ENCODE peak calls at places on chromosomes 1 and 21, in nine cellular contexts. K, H, B, S, U, N, Z, P and A are unnamed samples.

GRCh38 chr1:154347961-154348360 is 22.6 kb downstream of the ATP8B2 start:
- DNase-seq in K (no peak), H (no peak), B (no peak), S (no peak), U (no peak), N (no peak), Z (peak; percentile 3), P (no peak), A (no peak)

GRCh38 chr1:14704846-14705245 is 106.4 kb downstream of the KAZN start:
- DNase-seq in K (no peak), H (peak; percentile 38), B (no peak), S (no peak), U (no peak), N (peak; percentile 17), Z (peak; percentile 16), P (no peak), A (peak; percentile 55)

GRCh38 chr1:13512472-13512871 is 1.3 kb downstream of the LRRC38 start:
- DNase-seq in K (no peak), H (no peak), B (no peak), S (no peak), U (no peak), N (no peak), Z (no peak), P (no peak), A (no peak)

GRCh38 chr1:239418683-239419082 is 32.3 kb downstream of the CHRM3 start:
- DNase-seq in K (no peak), H (no peak), B (no peak), S (no peak), U (no peak), N (no peak), Z (no peak), P (no peak), A (no peak)

GRCh38 chr1:42477775-42478174 is 14.7 kb downstream of the CCDC30 start:
- DNase-seq in K (no peak), H (no peak), B (no peak), S (no peak), U (no peak), N (no peak), Z (no peak), P (no peak), A (no peak)

GRCh38 chr1:147676306-147677085 is 6.2 kb upstream of the ACP6 start:
- DNase-seq in K (no peak), H (peak; percentile 95), B (no peak), S (no peak), U (no peak), N (peak; percentile 71), Z (no peak), P (no peak), A (peak; percentile 43)

GRCh38 chr21:41207401-41208388 is 39.7 kb downstream of the BACE2 start:
- DNase-seq in K (no peak), H (no peak), B (peak; percentile 46), S (no peak), U (peak; percentile 40), N (peak; percentile 82), Z (peak; percentile 48), P (peak; percentile 60), A (peak; percentile 57)

GRCh38 chr1:935751-936231 is 12.1 kb downstream of the SAMD11 start:
- DNase-seq in K (no peak), H (no peak), B (no peak), S (no peak), U (no peak), N (no peak), Z (no peak), P (no peak), A (no peak)

GRCh38 chr1:161069731-161070270 is at the start of gene ARHGAP30:
- DNase-seq in K (no peak), H (no peak), B (peak; percentile 62), S (peak; percentile 92), U (peak; percentile 72), N (no peak), Z (peak; percentile 99), P (peak; percentile 60), A (no peak)

GRCh38 chr1:240844466-240844865 is 232.5 kb upstream of the GREM2 start:
- DNase-seq in K (no peak), H (no peak), B (no peak), S (no peak), U (no peak), N (no peak), Z (no peak), P (no peak), A (no peak)

GRCh38 chr1:17405898-17406759 is 33.3 kb downstream of the RCC2 start:
- DNase-seq in K (peak; percentile 22), H (peak; percentile 65), B (peak; percentile 50), S (peak; percentile 72), U (peak; percentile 53), N (peak; percentile 23), Z (peak; percentile 39), P (peak; percentile 50), A (peak; percentile 10)

GRCh38 chr1:58812926-58813325 is 29.1 kb upstream of the JUN start:
- DNase-seq in K (no peak), H (no peak), B (no peak), S (no peak), U (no peak), N (no peak), Z (no peak), P (no peak), A (peak; percentile 76)

GRCh38 chr1:28811766-28812668 is at the start of gene OPRD1:
- DNase-seq in K (no peak), H (no peak), B (no peak), S (no peak), U (no peak), N (no peak), Z (no peak), P (no peak), A (no peak)

GRCh38 chr1:109947582-109948284 is 36.8 kb upstream of the AHCYL1 start:
- DNase-seq in K (no peak), H (no peak), B (no peak), S (no peak), U (peak; percentile 59), N (no peak), Z (no peak), P (no peak), A (no peak)

GRCh38 chr1:97925161-97925560 is 4.3 kb upstream of the DPYD start:
- DNase-seq in K (no peak), H (no peak), B (no peak), S (no peak), U (no peak), N (no peak), Z (no peak), P (no peak), A (no peak)

GRCh38 chr1:178664278-178664677 is 60.8 kb upstream of the RALGPS2 start:
- DNase-seq in K (no peak), H (no peak), B (no peak), S (no peak), U (no peak), N (no peak), Z (no peak), P (no peak), A (no peak)

GRCh38 chr1:57447551-57447950 is 23.7 kb upstream of the DAB1 start:
- DNase-seq in K (no peak), H (no peak), B (no peak), S (no peak), U (no peak), N (no peak), Z (no peak), P (no peak), A (no peak)

GRCh38 chr1:246373828-246374569 is 133.1 kb downstream of the SMYD3 start:
- DNase-seq in K (no peak), H (no peak), B (no peak), S (no peak), U (no peak), N (no peak), Z (no peak), P (no peak), A (no peak)

GRCh38 chr1:246724725-246725095 is 501 bp downstream of the SCCPDH start:
- DNase-seq in K (no peak), H (peak; percentile 57), B (no peak), S (no peak), U (peak; percentile 47), N (peak; percentile 36), Z (peak; percentile 31), P (no peak), A (peak; percentile 23)

GRCh38 chr1:235011064-235011598 is 117.5 kb downstream of the TOMM20 start:
- DNase-seq in K (no peak), H (no peak), B (no peak), S (no peak), U (no peak), N (no peak), Z (no peak), P (no peak), A (no peak)

GRCh38 chr1:81800741-81801031 is at the start of gene ADGRL2:
- DNase-seq in K (no peak), H (no peak), B (no peak), S (no peak), U (peak; percentile 37), N (no peak), Z (no peak), P (peak; percentile 66), A (no peak)

GRCh38 chr1:111638320-111638719 is 18.7 kb downstream of the RAP1A start:
- DNase-seq in K (no peak), H (no peak), B (no peak), S (no peak), U (no peak), N (no peak), Z (no peak), P (no peak), A (no peak)

GRCh38 chr1:21861602-21862429 is 49.8 kb downstream of the LDLRAD2 start:
- DNase-seq in K (no peak), H (peak; percentile 64), B (no peak), S (no peak), U (no peak), N (peak; percentile 54), Z (no peak), P (no peak), A (peak; percentile 18)

GRCh38 chr1:30750751-30751291 is 6.8 kb downstream of the LAPTM5 start:
- DNase-seq in K (no peak), H (no peak), B (no peak), S (no peak), U (no peak), N (no peak), Z (no peak), P (no peak), A (no peak)
- H3K4me1 ChIP-seq in K (peaks cover 13% of the 10 kb centered on the region), H (peaks cover under 1% of the 10 kb centered on the region), B (no peaks in the 10 kb centered on the region), S (peaks cover 82% of the 10 kb centered on the region), U (peaks cover 7% of the 10 kb centered on the region), N (peaks cover 2% of the 10 kb centered on the region), Z (peaks cover 82% of the 10 kb centered on the region), P (peaks cover 15% of the 10 kb centered on the region), A (peaks cover 10% of the 10 kb centered on the region)

GRCh38 chr1:25522240-25522639 is 21.2 kb upstream of the LDLRAP1 start:
- DNase-seq in K (no peak), H (no peak), B (no peak), S (no peak), U (no peak), N (no peak), Z (no peak), P (no peak), A (no peak)
- TF ChIP-seq CTCF in K (no peak), H (no peak), B (no peak), S (no peak), U (no peak), N (no peak), Z (no peak), P (no peak), A (no peak)

GRCh38 chr21:18049461-18049860 is 195.2 kb upstream of the CHODL start:
- DNase-seq in K (no peak), H (no peak), B (no peak), S (no peak), U (no peak), N (no peak), Z (no peak), P (no peak), A (no peak)
- H3K27ac ChIP-seq in K (no peak overlapping the region), H (no peak overlapping the region), B (no peak overlapping the region), S (no peak overlapping the region), U (no peak overlapping the region), N (no peak overlapping the region), Z (no peak overlapping the region), P (no peak overlapping the region), A (no peak overlapping the region)

GRCh38 chr1:151827853-151828252 is 3.7 kb downstream of the RORC start:
- DNase-seq in K (no peak), H (no peak), B (no peak), S (no peak), U (no peak), N (no peak), Z (no peak), P (no peak), A (no peak)
- H3K4me1 ChIP-seq in K (peaks cover 48% of the 10 kb centered on the region), H (peaks cover 8% of the 10 kb centered on the region), B (peaks cover 42% of the 10 kb centered on the region), S (peaks cover 32% of the 10 kb centered on the region), U (peaks cover 14% of the 10 kb centered on the region), N (no peaks in the 10 kb centered on the region), Z (peaks cover 24% of the 10 kb centered on the region), P (peaks cover 40% of the 10 kb centered on the region), A (peaks cover 8% of the 10 kb centered on the region)